ENCODE peak calls at places on chromosomes 2 and 18, in four cellular contexts. One of them, this sample, is unnamed.

GRCh38 chr2:222673883-222674282 is 2.4 kb downstream of the MOGAT1 start:
- DNase-seq in C1 segment of cervical spinal cord: no peak
- DNase-seq in M059J: no peak
- DNase-seq in NCI-H526: peak; percentile 17
- DNase-seq in this sample: no peak

GRCh38 chr2:113027691-113028090 is 22.4 kb downstream of the IL36A start:
- DNase-seq in C1 segment of cervical spinal cord: no peak
- DNase-seq in M059J: no peak
- DNase-seq in NCI-H526: no peak
- DNase-seq in this sample: no peak

GRCh38 chr2:168256448-168256847 is 9.1 kb upstream of the STK39 start:
- DNase-seq in C1 segment of cervical spinal cord: no peak
- DNase-seq in M059J: no peak
- DNase-seq in NCI-H526: no peak
- DNase-seq in this sample: no peak

GRCh38 chr2:143193121-143193520 is 63.9 kb downstream of the ARHGAP15 start:
- DNase-seq in C1 segment of cervical spinal cord: no peak
- DNase-seq in M059J: no peak
- DNase-seq in NCI-H526: no peak
- DNase-seq in this sample: no peak

GRCh38 chr18:2590303-2590702 is 18.9 kb downstream of the NDC80 start:
- DNase-seq in C1 segment of cervical spinal cord: no peak
- DNase-seq in M059J: no peak
- DNase-seq in NCI-H526: no peak
- DNase-seq in this sample: no peak

GRCh38 chr2:64516651-64517510 is 7.2 kb upstream of the AFTPH start:
- DNase-seq in C1 segment of cervical spinal cord: no peak
- DNase-seq in M059J: no peak
- DNase-seq in NCI-H526: no peak
- DNase-seq in this sample: no peak

GRCh38 chr18:58513615-58514014 is 115.3 kb downstream of the ALPK2 start:
- DNase-seq in C1 segment of cervical spinal cord: no peak
- DNase-seq in M059J: no peak
- DNase-seq in NCI-H526: no peak
- DNase-seq in this sample: no peak

GRCh38 chr2:121554998-121555397 is 24.3 kb downstream of the RNU4ATAC start:
- DNase-seq in C1 segment of cervical spinal cord: no peak
- DNase-seq in M059J: no peak
- DNase-seq in NCI-H526: no peak
- DNase-seq in this sample: no peak

GRCh38 chr2:74588664-74589063 is 34.1 kb downstream of the DOK1 start:
- DNase-seq in C1 segment of cervical spinal cord: no peak
- DNase-seq in M059J: no peak
- DNase-seq in NCI-H526: no peak
- DNase-seq in this sample: no peak

GRCh38 chr2:105784577-105784976 is 39.9 kb downstream of the NCK2 start:
- DNase-seq in C1 segment of cervical spinal cord: no peak
- DNase-seq in M059J: no peak
- DNase-seq in NCI-H526: no peak
- DNase-seq in this sample: no peak

GRCh38 chr2:157938556-157938955 is 62.4 kb upstream of the ACVR1 start:
- DNase-seq in C1 segment of cervical spinal cord: no peak
- DNase-seq in M059J: peak; percentile 15
- DNase-seq in NCI-H526: no peak
- DNase-seq in this sample: no peak

GRCh38 chr18:35634376-35634775 is 52.8 kb downstream of the GALNT1 start:
- DNase-seq in C1 segment of cervical spinal cord: no peak
- DNase-seq in M059J: peak; percentile 18
- DNase-seq in NCI-H526: no peak
- DNase-seq in this sample: no peak